ENCODE peak calls at places on chromosomes 16 and 17, in four cellular contexts. B is G401, X is nucleus accumbens, D is NCI-H446. P is an unnamed sample.
A peak's percentile ranks its signal among the peaks of the same experiment; 100 is the strongest.

GRCh38 chr16:54987081-54987480 is 56.4 kb downstream of the IRX5 start:
- DNase-seq in X (peak; percentile 82), D (no peak), B (no peak), P (no peak)

GRCh38 chr17:63445571-63446217 is 412 bp downstream of the CYB561 start:
- DNase-seq in D (no peak), X (no peak), B (no peak), P (peak; percentile 80)

GRCh38 chr17:30380643-30381419 is 2.1 kb downstream of the CPD start:
- DNase-seq in D (no peak), X (no peak), B (peak; percentile 28), P (no peak)

GRCh38 chr17:58643147-58643546 is 48.7 kb downstream of the TEX14 start:
- DNase-seq in B (no peak), X (no peak), D (no peak), P (no peak)

GRCh38 chr17:40613755-40614154 is 33.9 kb downstream of the SMARCE1 start:
- DNase-seq in X (no peak), B (no peak), D (no peak), P (no peak)

GRCh38 chr16:711548-712320 is 3.2 kb upstream of the METRN start:
- DNase-seq in X (peak; percentile 63), D (no peak), B (peak; percentile 78), P (peak; percentile 84)

GRCh38 chr17:39404542-39405378 is 3.3 kb upstream of the FBXL20 start:
- DNase-seq in D (no peak), X (no peak), B (no peak), P (peak; percentile 43)

GRCh38 chr17:43740541-43740940 is 18.1 kb downstream of the SOST start:
- DNase-seq in D (no peak), B (no peak), X (no peak), P (no peak)

GRCh38 chr16:29860218-29860617 is 2.8 kb downstream of the CDIPT start:
- DNase-seq in D (no peak), B (peak; percentile 35), X (no peak), P (no peak)

GRCh38 chr16:49592507-49593422 is 219.2 kb downstream of the C16orf78 start:
- DNase-seq in B (peak; percentile 37), X (no peak), D (no peak), P (peak; percentile 73)

GRCh38 chr17:2405247-2405926 is 4.5 kb upstream of the MNT start:
- DNase-seq in D (no peak), X (no peak), B (no peak), P (no peak)

GRCh38 chr16:68802190-68802589 is 41.1 kb upstream of the TANGO6 start:
- DNase-seq in B (no peak), D (no peak), X (no peak), P (no peak)

GRCh38 chr16:53220585-53220984 is 165.8 kb downstream of the CHD9 start:
- DNase-seq in X (peak; percentile 10), B (peak; percentile 30), D (no peak), P (peak; percentile 33)

GRCh38 chr16:11674001-11674817 is 6.0 kb downstream of the SNN start:
- DNase-seq in D (no peak), B (peak; percentile 53), X (no peak), P (no peak)

GRCh38 chr17:15907290-15907689 is 37.6 kb upstream of the ADORA2B start:
- DNase-seq in B (no peak), X (no peak), D (no peak), P (no peak)

GRCh38 chr16:88061346-88062110 is 110.3 kb downstream of the BANP start:
- DNase-seq in X (no peak), B (no peak), D (no peak), P (no peak)

GRCh38 chr17:76036497-76037380 is 9.6 kb upstream of the EVPL start:
- DNase-seq in B (no peak), D (no peak), X (no peak), P (no peak)

GRCh38 chr17:41629826-41630670 is 5.7 kb upstream of the KRT17 start:
- DNase-seq in D (no peak), X (no peak), B (no peak), P (no peak)

GRCh38 chr16:81366316-81366932 is 51.7 kb downstream of the GAN start:
- DNase-seq in X (no peak), B (peak; percentile 66), D (no peak), P (peak; percentile 52)

GRCh38 chr16:15811778-15812750 is 44.8 kb downstream of the MYH11 start:
- DNase-seq in D (no peak), B (no peak), X (no peak), P (no peak)

GRCh38 chr16:89201467-89202377 is 1.4 kb upstream of the SLC22A31 start:
- DNase-seq in B (peak; percentile 95), X (no peak), D (no peak), P (peak; percentile 88)

P was measured in K562.